ENCODE peak calls at places on chromosomes 1 and 21, in eight cellular contexts. O is nephron progenitor cell; E is right lobe of liver; B is dorsolateral prefrontal cortex; W is AG09319; L is fibroblast of lung; G is CD4-positive, alpha-beta T cell; A is lower leg skin. V is an unnamed sample.

GRCh38 chr1:63617450-63617849 is 24.2 kb downstream of the PGM1 start:
- DNase-seq in A (peak), O (no peak), B (no peak), W (no peak), E (no peak), G (no peak), L (no peak), V (no peak)

GRCh38 chr1:18874600-18874999 is 15.1 kb upstream of the TAS1R2 start:
- DNase-seq in G (no peak), A (no peak), O (no peak), L (no peak), E (peak), B (no peak), W (no peak), V (no peak)

GRCh38 chr1:64598100-64598571 is 128.2 kb downstream of the CACHD1 start:
- DNase-seq in A (no peak), E (no peak), B (no peak), L (peak), W (peak), O (peak), G (no peak), V (no peak)

GRCh38 chr1:3349161-3349967 is 105.1 kb upstream of the ARHGEF16 start:
- DNase-seq in O (peak), B (no peak), G (no peak), E (no peak), L (no peak), A (no peak), W (no peak), V (no peak)

GRCh38 chr1:238944028-238944427 is 442.3 kb upstream of the CHRM3 start:
- DNase-seq in B (no peak), A (no peak), O (no peak), W (no peak), L (no peak), E (no peak), G (no peak), V (no peak)

GRCh38 chr1:151728151-151728711 is 6.9 kb downstream of the RIIAD1 start:
- DNase-seq in G (no peak), B (peak), E (no peak), W (no peak), A (peak), O (peak), L (peak), V (no peak)

GRCh38 chr1:2115922-2116341 is 65.7 kb downstream of the PRKCZ start:
- DNase-seq in O (peak), E (no peak), A (no peak), G (no peak), B (no peak), W (no peak), L (no peak), V (no peak)

GRCh38 chr21:46552274-46552673 is 52.6 kb downstream of the S100B start:
- DNase-seq in E (no peak), O (no peak), B (no peak), L (no peak), A (no peak), W (no peak), G (no peak), V (no peak)

GRCh38 chr1:166730299-166730888 is 108.9 kb upstream of the POGK start:
- DNase-seq in B (no peak), E (no peak), W (no peak), G (no peak), O (no peak), A (no peak), L (no peak), V (no peak)

GRCh38 chr1:85322655-85323054 is 46.2 kb upstream of the BCL10 start:
- DNase-seq in O (no peak), A (no peak), B (no peak), W (no peak), G (no peak), L (no peak), E (no peak), V (no peak)

GRCh38 chr1:161185282-161185682 is 8.0 kb upstream of the B4GALT3 start:
- DNase-seq in E (peak), O (no peak), L (peak), W (no peak), B (no peak), A (peak), G (peak), V (no peak)

GRCh38 chr1:116453906-116454305 is 80.9 kb downstream of the ATP1A1 start:
- DNase-seq in B (no peak), A (no peak), W (no peak), E (no peak), O (no peak), G (no peak), L (no peak), V (no peak)

GRCh38 chr1:222095606-222096475 is 354.0 kb upstream of the DUSP10 start:
- DNase-seq in W (no peak), G (peak), L (no peak), O (peak), B (no peak), A (peak), E (no peak), V (no peak)

GRCh38 chr1:180165509-180166435 is 11.1 kb downstream of the QSOX1 start:
- DNase-seq in G (no peak), W (no peak), A (peak), E (no peak), O (no peak), B (no peak), L (no peak), V (no peak)

GRCh38 chr1:100736324-100736723 is 16.8 kb downstream of the VCAM1 start:
- DNase-seq in A (no peak), L (peak), W (no peak), O (no peak), E (no peak), B (no peak), G (no peak), V (no peak)

GRCh38 chr1:246117066-246117791 is 389.9 kb downstream of the SMYD3 start:
- DNase-seq in L (peak), G (peak), W (peak), B (no peak), O (peak), A (no peak), E (no peak), V (no peak)

GRCh38 chr1:244778356-244778755 is 57.1 kb upstream of the COX20 start:
- DNase-seq in E (no peak), L (peak), W (no peak), A (no peak), O (no peak), G (no peak), B (no peak), V (no peak)

GRCh38 chr1:89573410-89573809 is 48.8 kb downstream of the LRRC8B start:
- DNase-seq in A (no peak), O (no peak), B (no peak), L (no peak), W (no peak), G (no peak), E (no peak), V (no peak)

GRCh38 chr1:228013322-228014234 is 6.8 kb downstream of the WNT3A start:
- DNase-seq in A (peak), L (no peak), G (no peak), O (no peak), E (no peak), B (peak), W (no peak), V (peak)

GRCh38 chr1:45348020-45348419 is 7.8 kb upstream of the MUTYH start:
- DNase-seq in E (no peak), W (no peak), O (no peak), L (no peak), G (no peak), B (no peak), A (no peak), V (no peak)

GRCh38 chr1:219374167-219374566 is 200.5 kb downstream of the LYPLAL1 start:
- DNase-seq in L (peak), B (no peak), G (no peak), E (no peak), W (no peak), O (no peak), A (no peak), V (no peak)

GRCh38 chr1:43664369-43664768 is 14.4 kb downstream of the KDM4A start:
- DNase-seq in E (no peak), B (no peak), O (no peak), A (no peak), G (no peak), W (no peak), L (no peak), V (no peak)

GRCh38 chr21:40841524-40842196 is 5.3 kb downstream of the DSCAM start:
- DNase-seq in O (peak), A (no peak), B (peak), W (no peak), G (no peak), E (peak), L (no peak), V (no peak)

GRCh38 chr1:25134801-25135585 is 97.3 kb downstream of the SYF2 start:
- DNase-seq in W (no peak), O (no peak), L (no peak), E (no peak), G (no peak), A (no peak), B (no peak), V (peak)

GRCh38 chr1:3247521-3248031 is 178.6 kb downstream of the PRDM16 start:
- DNase-seq in B (no peak), G (no peak), E (no peak), L (no peak), A (no peak), O (peak), W (no peak), V (no peak)

GRCh38 chr1:28249013-28249870 is 10.1 kb upstream of the SESN2 start:
- DNase-seq in G (no peak), W (peak), L (peak), A (no peak), O (no peak), E (peak), B (no peak), V (no peak)

GRCh38 chr1:31564606-31564989 is 11.7 kb upstream of the TINAGL1 start:
- DNase-seq in A (no peak), W (no peak), L (no peak), G (no peak), E (no peak), O (no peak), B (no peak), V (no peak)

GRCh38 chr21:39000496-39000895 is 182.8 kb downstream of the PSMG1 start:
- DNase-seq in A (no peak), E (peak), G (no peak), O (no peak), L (no peak), W (no peak), B (no peak), V (no peak)

GRCh38 chr1:198168180-198168579 is 11.4 kb downstream of the NEK7 start:
- DNase-seq in W (no peak), L (peak), G (no peak), A (no peak), B (no peak), E (no peak), O (no peak), V (no peak)
- TF ChIP-seq CTCF in W (no peak), L (no peak), G (no peak), A (no peak), B (no peak), E (no peak), O (no peak), V (no peak)

GRCh38 chr1:6584126-6585080 is 4.6 kb downstream of the ZBTB48 start:
- DNase-seq in B (no peak), O (no peak), A (no peak), E (no peak), G (no peak), L (no peak), W (no peak), V (no peak)
- TF ChIP-seq CTCF in B (no peak), O (no peak), A (no peak), E (no peak), G (no peak), L (no peak), W (no peak), V (no peak)

DNA sequence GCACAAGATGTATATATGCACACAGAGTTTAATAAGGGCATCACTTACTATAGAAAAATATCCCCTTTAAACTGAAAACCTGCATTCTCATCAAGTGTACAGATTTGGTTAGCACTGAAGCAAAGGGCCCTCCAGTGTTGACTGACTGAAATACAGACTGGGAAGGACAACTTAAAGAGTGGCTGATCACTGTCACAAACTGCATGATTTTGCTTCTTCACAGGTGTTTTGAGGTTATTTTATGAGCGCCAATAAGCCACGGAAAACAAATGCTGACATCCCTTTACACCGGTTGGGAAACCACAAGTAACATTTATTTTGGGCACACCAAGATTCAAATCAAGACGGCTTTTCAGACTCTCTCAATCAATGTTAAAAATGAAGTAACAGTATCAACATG is 30.9 kb upstream of the RAP1GAP start:
- DNase-seq in L (no peak), E (no peak), G (no peak), O (no peak), B (no peak), A (no peak), W (no peak), V (no peak)
- TF ChIP-seq CTCF in L (no peak), E (no peak), G (no peak), O (no peak), B (no peak), A (no peak), W (no peak), V (no peak)

DNA sequence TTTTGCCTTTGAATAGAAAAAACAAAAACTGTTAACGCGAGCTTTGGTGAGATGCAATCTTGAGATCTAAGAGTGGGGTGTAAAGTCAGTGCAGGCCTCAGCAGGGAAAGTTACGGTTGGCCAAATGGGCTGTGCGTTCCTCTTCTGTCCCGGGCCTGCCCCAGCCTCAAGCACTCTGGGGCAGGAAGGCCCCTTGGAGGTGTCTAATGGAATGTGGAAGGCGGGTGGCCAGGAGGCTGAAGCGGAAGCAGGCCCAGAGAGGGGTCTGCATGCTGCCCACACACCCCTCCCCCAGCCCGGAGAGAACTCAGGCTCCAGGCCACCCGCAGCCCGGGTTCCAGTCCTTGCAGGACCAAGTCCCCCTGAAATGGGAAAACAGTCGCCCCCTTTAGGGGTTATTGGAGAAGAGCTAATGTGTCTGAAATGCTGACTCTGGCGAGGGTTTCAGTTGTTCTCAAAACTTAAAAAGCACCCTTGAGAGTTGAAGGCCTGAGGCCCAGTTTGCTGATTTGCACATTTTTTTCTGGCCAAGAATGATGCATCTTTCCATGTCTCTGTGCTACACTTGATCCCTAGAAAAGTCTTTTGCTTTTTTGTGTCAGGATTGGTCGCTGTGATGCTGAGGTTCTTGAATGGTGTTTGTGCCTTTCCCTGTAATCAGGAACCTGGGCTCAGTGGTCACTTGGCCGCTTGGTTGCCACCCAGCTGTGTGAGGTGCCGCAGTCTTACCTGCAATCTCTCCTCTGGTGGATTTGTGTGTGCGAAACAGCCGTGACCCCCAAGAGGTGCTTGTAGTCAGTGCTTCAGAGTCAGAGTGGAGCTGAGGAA is 2.0 kb downstream of the COL18A1 start:
- DNase-seq in G (no peak), E (peak), B (no peak), W (no peak), A (no peak), O (peak), L (no peak), V (no peak)
- TF ChIP-seq CTCF in G (no peak), E (no peak), B (no peak), W (no peak), A (no peak), O (no peak), L (no peak), V (peak)

GRCh38 chr1:108327534-108328462 is 83.9 kb upstream of the NBPF4 start:
- DNase-seq in O (peak), E (no peak), B (no peak), G (no peak), A (no peak), W (no peak), L (no peak), V (no peak)
- TF ChIP-seq CTCF in O (no peak), E (no peak), B (no peak), G (no peak), A (no peak), W (no peak), L (no peak), V (no peak)

GRCh38 chr1:235056937-235057336 is 71.7 kb downstream of the TOMM20 start:
- DNase-seq in A (no peak), L (no peak), G (no peak), O (no peak), W (no peak), B (no peak), E (no peak), V (no peak)
- TF ChIP-seq CTCF in A (no peak), L (peak), G (no peak), O (no peak), W (no peak), B (no peak), E (no peak), V (peak)

GRCh38 chr1:40625076-40625475 is 40.4 kb downstream of the RIMS3 start:
- DNase-seq in O (no peak), G (no peak), B (no peak), L (no peak), W (no peak), A (peak), E (peak), V (no peak)
- TF ChIP-seq CTCF in O (no peak), G (no peak), B (peak), L (peak), W (peak), A (no peak), E (peak), V (peak)

GRCh38 chr1:206856674-206857464 is 8.6 kb upstream of the IL20 start:
- DNase-seq in W (no peak), O (no peak), E (no peak), A (peak), G (peak), B (no peak), L (no peak), V (no peak)
- TF ChIP-seq CTCF in W (peak), O (no peak), E (peak), A (no peak), G (peak), B (no peak), L (peak), V (no peak)

GRCh38 chr1:33147997-33148314 is 33.9 kb downstream of the TRIM62 start:
- DNase-seq in L (peak), B (no peak), O (no peak), E (no peak), G (no peak), A (no peak), W (no peak), V (no peak)
- TF ChIP-seq CTCF in L (peak), B (no peak), O (peak), E (peak), G (peak), A (no peak), W (peak), V (peak)

V was measured in osteocyte.